ENCODE peak calls at places on chromosome 19, in six cellular contexts. K, F, O, N, A and S are unnamed samples.

GRCh38 chr19:51794865-51795490 is at the start of gene FPR3:
- DNase-seq in K (no peak), F (no peak), O (no peak), N (no peak), A (no peak), S (no peak)

GRCh38 chr19:13640611-13641010 is 123.7 kb upstream of the MRI1 start:
- DNase-seq in K (no peak), F (no peak), O (no peak), N (no peak), A (no peak), S (no peak)

GRCh38 chr19:56900573-56901097 is 60.1 kb upstream of the PEG3 start:
- DNase-seq in K (no peak), F (no peak), O (no peak), N (no peak), A (no peak), S (no peak)

GRCh38 chr19:19632661-19633060 is 4.6 kb upstream of the LPAR2 start:
- DNase-seq in K (no peak), F (no peak), O (no peak), N (no peak), A (no peak), S (no peak)

GRCh38 chr19:8373867-8374813 is 10.2 kb downstream of the ANGPTL4 start:
- DNase-seq in K (no peak), F (no peak), O (no peak), N (no peak), A (no peak), S (no peak)

GRCh38 chr19:7506385-7507328 is 9.2 kb upstream of the ZNF358 start:
- DNase-seq in K (peak; percentile 77), F (peak; percentile 99), O (peak; percentile 48), N (peak; percentile 98), A (peak; percentile 92), S (peak; percentile 81)

GRCh38 chr19:1239796-1240737 is 1.5 kb upstream of the ATP5F1D start:
- DNase-seq in K (peak; percentile 94), F (peak; percentile 91), O (peak; percentile 92), N (peak; percentile 95), A (peak; percentile 89), S (peak; percentile 89)

GRCh38 chr19:10625003-10625761 is at the start of gene SLC44A2:
- DNase-seq in K (peak; percentile 66), F (peak; percentile 87), O (peak; percentile 35), N (peak; percentile 90), A (peak; percentile 58), S (peak; percentile 91)

GRCh38 chr19:15934332-15935078 is at the start of gene CYP4F11:
- DNase-seq in K (no peak), F (no peak), O (no peak), N (no peak), A (no peak), S (no peak)

GRCh38 chr19:14473073-14473790 is 1.9 kb downstream of the PTGER1 start:
- DNase-seq in K (no peak), F (peak; percentile 66), O (no peak), N (peak; percentile 68), A (no peak), S (peak; percentile 38)

GRCh38 chr19:10061717-10062310 is 24.3 kb upstream of the SHFL start:
- DNase-seq in K (no peak), F (peak; percentile 55), O (no peak), N (no peak), A (no peak), S (no peak)

GRCh38 chr19:5074418-5074817 is 105.5 kb downstream of the KDM4B start:
- DNase-seq in K (no peak), F (no peak), O (no peak), N (no peak), A (no peak), S (no peak)

GRCh38 chr19:13014101-13014920 is 19.0 kb downstream of the NFIX start:
- DNase-seq in K (no peak), F (peak; percentile 64), O (no peak), N (peak; percentile 71), A (no peak), S (no peak)

GRCh38 chr19:17490411-17490810 is 20.1 kb downstream of the SLC27A1 start:
- DNase-seq in K (no peak), F (no peak), O (no peak), N (no peak), A (no peak), S (no peak)

DNA sequence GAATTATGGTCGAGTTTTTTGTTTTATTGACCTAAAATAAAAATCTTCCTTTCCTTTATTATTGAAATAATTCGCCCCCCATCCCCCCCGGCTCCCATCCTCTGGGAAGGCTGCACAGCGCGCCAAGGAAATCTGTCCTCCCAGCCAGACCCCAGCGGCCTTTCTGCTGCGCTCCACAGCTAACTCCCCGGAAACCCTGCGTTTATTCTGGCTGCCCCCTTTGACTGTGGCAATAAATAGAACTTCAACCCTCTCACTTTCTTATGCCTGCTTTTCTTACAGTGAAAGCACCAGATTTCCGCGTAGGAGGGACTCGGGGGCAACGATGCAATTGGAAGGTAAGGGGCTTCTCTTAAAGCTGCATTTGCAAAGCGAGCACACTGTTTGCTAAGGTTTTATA is 9.7 kb upstream of the C19orf12 start:
- DNase-seq in K (no peak), F (no peak), O (no peak), N (no peak), A (no peak), S (no peak)
- H4K91ac ChIP-seq in K (no peak overlapping the region), F (no peak overlapping the region), O (no peak overlapping the region), N (no peak overlapping the region), A (no peak overlapping the region), S (no peak overlapping the region)

GRCh38 chr19:50332264-50333038 is 3.3 kb upstream of the KCNC3 start:
- DNase-seq in K (no peak), F (peak; percentile 73), O (no peak), N (peak; percentile 66), A (no peak), S (peak; percentile 89)
- H4K91ac ChIP-seq in K (peak overlapping the region; percentile 76), F (peak overlapping the region; percentile 65), O (no peak overlapping the region), N (peak overlapping the region; percentile 90), A (no peak overlapping the region), S (peak overlapping the region; percentile 100)

GRCh38 chr19:48210005-48210404 is 39.5 kb downstream of the ZSWIM9 start:
- DNase-seq in K (no peak), F (no peak), O (no peak), N (no peak), A (no peak), S (no peak)
- H4K91ac ChIP-seq in K (no peak overlapping the region), F (no peak overlapping the region), O (no peak overlapping the region), N (no peak overlapping the region), A (no peak overlapping the region), S (no peak overlapping the region)

DNA sequence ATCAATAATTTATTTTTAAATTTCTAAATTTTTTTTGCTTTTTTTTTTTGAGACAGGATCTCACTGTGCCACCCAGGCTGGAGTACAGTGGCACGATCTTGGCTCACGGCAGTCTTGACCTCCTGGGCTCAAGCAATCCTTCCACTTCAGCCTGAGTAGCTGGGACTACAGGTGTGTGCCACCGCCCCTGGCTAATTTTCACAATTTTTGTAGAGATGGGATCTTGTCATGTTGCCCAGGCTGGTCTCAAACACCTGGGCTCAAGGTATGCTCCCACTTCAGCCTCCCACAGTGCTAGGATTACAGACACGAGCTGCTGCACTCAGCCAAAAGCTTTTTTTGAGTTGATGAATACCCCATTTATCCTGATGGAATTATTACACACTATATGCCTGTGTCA is 50.8 kb downstream of the DPY19L3 start:
- DNase-seq in K (no peak), F (no peak), O (no peak), N (no peak), A (no peak), S (peak; percentile 82)
- H4K91ac ChIP-seq in K (no peak overlapping the region), F (no peak overlapping the region), O (no peak overlapping the region), N (no peak overlapping the region), A (no peak overlapping the region), S (no peak overlapping the region)

GRCh38 chr19:54455786-54456422 is 6.9 kb downstream of the LENG8 start:
- DNase-seq in K (no peak), F (no peak), O (no peak), N (no peak), A (no peak), S (no peak)
- H4K91ac ChIP-seq in K (no peak overlapping the region), F (no peak overlapping the region), O (no peak overlapping the region), N (no peak overlapping the region), A (no peak overlapping the region), S (no peak overlapping the region)